ENCODE peak calls at places on chromosomes 5 and 9, in eight cellular contexts. S is AG04450; P is CD4-positive, alpha-beta T cell; V is NCI-H1105 treated with DMSO at 0.1 percent for 48 hours; X is naive thymus-derived CD8-positive, alpha-beta T cell; G is endodermal cell; N is C1 segment of cervical spinal cord; H is H7. T is an unnamed sample.

GRCh38 chr9:134436926-134437325 is 110.7 kb downstream of the RXRA start:
- DNase-seq in S (no peak), P (no peak), G (no peak), V (no peak), H (no peak), N (no peak), X (no peak), T (no peak)

GRCh38 chr9:63859475-63860215 is 1425.4 kb downstream of the FOXD4L5 start:
- DNase-seq in N (no peak), H (no peak), V (no peak), P (no peak), G (no peak), S (no peak), X (peak), T (no peak)

GRCh38 chr9:27539479-27540441 is 10.1 kb upstream of the MOB3B start:
- DNase-seq in S (peak), H (no peak), G (no peak), V (no peak), X (no peak), N (peak), P (no peak), T (no peak)

GRCh38 chr9:37839491-37840461 is 39.2 kb downstream of the DCAF10 start:
- DNase-seq in X (no peak), P (no peak), H (no peak), V (no peak), G (no peak), S (no peak), N (no peak), T (no peak)

GRCh38 chr9:134597041-134597913 is 44.3 kb upstream of the COL5A1 start:
- DNase-seq in S (no peak), X (no peak), N (no peak), P (no peak), H (no peak), G (no peak), V (no peak), T (no peak)

GRCh38 chr5:148397968-148398595 is 14.3 kb downstream of the FBXO38 start:
- DNase-seq in H (peak), V (no peak), N (no peak), P (no peak), S (no peak), X (no peak), G (peak), T (peak)

GRCh38 chr9:131654857-131655577 is 84.9 kb downstream of the RAPGEF1 start:
- DNase-seq in V (no peak), H (no peak), N (no peak), S (no peak), P (no peak), X (no peak), G (no peak), T (no peak)

GRCh38 chr9:85502815-85503643 is 238.7 kb downstream of the AGTPBP1 start:
- DNase-seq in G (no peak), X (no peak), H (no peak), V (no peak), P (no peak), N (no peak), S (no peak), T (no peak)

GRCh38 chr9:128818839-128819715 is 777 bp downstream of the ENDOG start:
- DNase-seq in H (peak), N (peak), X (peak), V (peak), S (no peak), G (peak), P (peak), T (peak)

GRCh38 chr5:77400645-77401044 is 91.5 kb downstream of the WDR41 start:
- DNase-seq in V (no peak), N (no peak), P (no peak), X (no peak), S (no peak), G (no peak), H (no peak), T (no peak)

GRCh38 chr5:80010754-80011392 is 19.8 kb upstream of the MTX3 start:
- DNase-seq in S (no peak), V (no peak), P (no peak), N (no peak), X (no peak), H (no peak), G (no peak), T (no peak)

GRCh38 chr5:33261305-33261704 is 179.5 kb upstream of the TARS1 start:
- DNase-seq in V (no peak), X (no peak), N (no peak), S (peak), P (no peak), H (no peak), G (no peak), T (no peak)